ENCODE peak calls at places on chromosomes 6 and 20, in seven cellular contexts. D is colonic mucosa, U is A549, O is NT2/D1, B is heart left ventricle, Y is aorta, W is OCI-LY7. E is an unnamed sample. For H3K9me3, the result is how much of the 10 kb centered on the place peaks cover.

GRCh38 chr6:108809211-108809610 is 39.0 kb upstream of the ARMC2 start:
- DNase-seq in D (no peak), U (no peak), O (no peak), B (no peak), Y (no peak), W (no peak), E (no peak)

GRCh38 chr6:161526794-161527193 is 252.9 kb upstream of the AGPAT4 start:
- DNase-seq in D (no peak), U (no peak), O (no peak), B (no peak), Y (no peak), W (no peak), E (no peak)

GRCh38 chr20:1130849-1131248 is 12.4 kb downstream of the PSMF1 start:
- DNase-seq in D (no peak), U (no peak), O (no peak), B (peak), Y (peak), W (no peak), E (no peak)

GRCh38 chr20:10906830-10907229 is 233.0 kb upstream of the JAG1 start:
- DNase-seq in D (no peak), U (no peak), O (no peak), B (no peak), Y (no peak), W (no peak), E (no peak)

GRCh38 chr20:38873050-38873581 is 53.1 kb upstream of the FAM83D start:
- DNase-seq in D (no peak), U (no peak), O (no peak), B (no peak), Y (no peak), W (peak), E (no peak)

GRCh38 chr20:39152126-39152525 is 190.0 kb downstream of the DHX35 start:
- DNase-seq in D (no peak), U (no peak), O (no peak), B (no peak), Y (no peak), W (no peak), E (no peak)

GRCh38 chr6:26187981-26188635 is 100.9 kb downstream of the HFE start:
- DNase-seq in D (peak), U (peak), O (no peak), B (no peak), Y (no peak), W (peak), E (peak)

GRCh38 chr6:40819182-40819834 is 219.7 kb downstream of the UNC5CL start:
- DNase-seq in D (no peak), U (no peak), O (no peak), B (peak), Y (no peak), W (no peak), E (no peak)

GRCh38 chr6:30463651-30464618 is 25.4 kb upstream of the HLA-E start:
- DNase-seq in D (no peak), U (no peak), O (no peak), B (peak), Y (peak), W (no peak), E (peak)

GRCh38 chr6:106849130-106849529 is 125.4 kb downstream of the CD24 start:
- DNase-seq in D (no peak), U (no peak), O (no peak), B (no peak), Y (no peak), W (no peak), E (peak)

GRCh38 chr6:35736982-35737412 is at the start of gene ARMC12:
- DNase-seq in D (no peak), U (no peak), O (no peak), B (no peak), Y (no peak), W (peak), E (no peak)

GRCh38 chr20:37449276-37449675 is 71.8 kb upstream of the NNAT start:
- DNase-seq in D (no peak), U (no peak), O (no peak), B (no peak), Y (no peak), W (no peak), E (no peak)

GRCh38 chr6:139027620-139028182 is 844 bp upstream of the ABRACL start:
- DNase-seq in D (peak), U (no peak), O (no peak), B (no peak), Y (no peak), W (no peak), E (peak)

GRCh38 chr20:5674176-5674660 is 76.0 kb upstream of the SHLD1 start:
- DNase-seq in D (no peak), U (no peak), O (no peak), B (no peak), Y (no peak), W (peak), E (no peak)

GRCh38 chr20:10247440-10247839 is 28.8 kb downstream of the SNAP25 start:
- DNase-seq in D (no peak), U (no peak), O (no peak), B (no peak), Y (no peak), W (no peak), E (no peak)

GRCh38 chr20:380763-381580 is 412 bp downstream of the TRIB3 start:
- DNase-seq in D (peak), U (peak), O (peak), B (peak), Y (peak), W (peak), E (peak)

GRCh38 chr6:151847064-151847463 is 39.6 kb downstream of the ESR1 start:
- DNase-seq in D (no peak), U (peak), O (peak), B (no peak), Y (no peak), W (peak), E (peak)

GRCh38 chr20:9185511-9185910 is 116.6 kb downstream of the PLCB4 start:
- DNase-seq in D (no peak), U (peak), O (no peak), B (no peak), Y (no peak), W (no peak), E (no peak)

GRCh38 chr6:85416766-85417165 is 33.1 kb upstream of the NT5E start:
- DNase-seq in D (no peak), U (no peak), O (no peak), B (no peak), Y (no peak), W (no peak), E (no peak)

GRCh38 chr6:122286512-122286911 is 112.9 kb upstream of the HSF2 start:
- DNase-seq in D (no peak), U (no peak), O (no peak), B (no peak), Y (no peak), W (no peak), E (no peak)

GRCh38 chr6:23073851-23074250 is 504.5 kb downstream of the HDGFL1 start:
- DNase-seq in D (no peak), U (no peak), O (no peak), B (no peak), Y (no peak), W (no peak), E (no peak)

GRCh38 chr6:147017153-147017552 is 187.1 kb upstream of the STXBP5 start:
- DNase-seq in D (no peak), U (no peak), O (no peak), B (no peak), Y (no peak), W (no peak), E (no peak)

GRCh38 chr20:37630161-37630560 is 63.7 kb upstream of the CTNNBL1 start:
- DNase-seq in D (no peak), U (no peak), O (no peak), B (no peak), Y (no peak), W (no peak), E (peak)

GRCh38 chr6:105424177-105424783 is 21.4 kb upstream of the PREP start:
- DNase-seq in D (peak), U (peak), O (peak), B (no peak), Y (no peak), W (peak), E (peak)

GRCh38 chr6:28597924-28598323 is 72.2 kb downstream of the GPX5 start:
- DNase-seq in D (no peak), U (peak), O (no peak), B (no peak), Y (no peak), W (no peak), E (no peak)

GRCh38 chr20:36120241-36120640 is 34.3 kb upstream of the EPB41L1 start:
- DNase-seq in D (no peak), U (no peak), O (no peak), B (no peak), Y (no peak), W (no peak), E (no peak)

GRCh38 chr6:56385981-56386593 is 138.7 kb upstream of the COL21A1 start:
- DNase-seq in D (no peak), U (no peak), O (no peak), B (no peak), Y (no peak), W (no peak), E (no peak)

GRCh38 chr20:57408131-57408530 is 16.9 kb downstream of the RBM38 start:
- DNase-seq in D (no peak), U (no peak), O (no peak), B (peak), Y (no peak), W (no peak), E (no peak)

GRCh38 chr6:143368426-143368825 is 82.1 kb downstream of the ADAT2 start:
- DNase-seq in D (no peak), U (peak), O (no peak), B (no peak), Y (no peak), W (no peak), E (peak)

GRCh38 chr6:90284236-90284744 is 12.4 kb downstream of the BACH2 start:
- DNase-seq in D (no peak), U (peak), O (no peak), B (no peak), Y (no peak), W (no peak), E (no peak)

DNA sequence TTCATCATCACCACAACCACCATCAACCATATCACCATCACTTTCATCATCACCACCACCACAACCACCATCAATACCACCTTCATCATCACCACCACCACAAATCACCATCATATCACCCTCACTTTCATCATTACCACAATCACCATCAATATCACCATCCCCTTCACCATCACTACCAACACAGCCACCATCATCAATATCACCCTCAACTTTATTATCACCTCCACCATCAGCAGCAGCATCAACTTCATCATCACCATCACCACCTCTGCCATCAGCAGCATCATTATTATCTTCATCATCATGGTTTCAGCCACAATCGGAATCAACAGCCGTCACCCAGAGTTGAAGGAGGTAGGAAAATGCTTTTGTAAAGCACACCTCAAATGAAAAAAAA is 225.7 kb upstream of the SULF2 start:
- DNase-seq in D (no peak), U (no peak), O (no peak), B (no peak), Y (no peak), W (no peak), E (no peak)
- H3K9me3 ChIP-seq in D (under half), U (under half), O (under half), B (under half), Y (under half), W (half or more), E (under half)

GRCh38 chr20:14518648-14519047 is 181.2 kb upstream of the FLRT3 start:
- DNase-seq in D (no peak), U (no peak), O (no peak), B (no peak), Y (no peak), W (no peak), E (no peak)
- H3K4me3 ChIP-seq in D (no peak), U (no peak), O (no peak), B (no peak), Y (no peak), W (no peak), E (no peak)

GRCh38 chr20:49859807-49860206 is 47.2 kb downstream of the SLC9A8 start:
- DNase-seq in D (no peak), U (no peak), O (no peak), B (no peak), Y (no peak), W (no peak), E (no peak)

GRCh38 chr20:49866051-49866450 is 49.3 kb downstream of the SPATA2 start:
- DNase-seq in D (no peak), U (no peak), O (no peak), B (no peak), Y (no peak), W (no peak), E (no peak)

GRCh38 chr20:49865559-49865958 is 49.8 kb downstream of the SPATA2 start:
- DNase-seq in D (no peak), U (no peak), O (no peak), B (no peak), Y (no peak), W (no peak), E (no peak)

GRCh38 chr20:49862607-49863200 is 50.1 kb downstream of the SLC9A8 start:
- DNase-seq in D (no peak), U (no peak), O (no peak), B (no peak), Y (no peak), W (no peak), E (no peak)

GRCh38 chr20:49863666-49864065 is 51.0 kb downstream of the SLC9A8 start:
- DNase-seq in D (no peak), U (no peak), O (no peak), B (no peak), Y (no peak), W (no peak), E (no peak)
- H3K9me3 ChIP-seq in D (under half), U (under half), O (under half), B (under half), Y (under half), W (under half), E (under half)

GRCh38 chr6:52046456-52046855 is 41.0 kb downstream of the PKHD1 start:
- DNase-seq in D (no peak), U (no peak), O (no peak), B (no peak), Y (no peak), W (no peak), E (no peak)

GRCh38 chr6:52049252-52050050 is 38.0 kb downstream of the PKHD1 start:
- DNase-seq in D (no peak), U (peak), O (peak), B (no peak), Y (no peak), W (peak), E (peak)

GRCh38 chr6:52050051-52050405 is 37.4 kb downstream of the PKHD1 start:
- DNase-seq in D (no peak), U (no peak), O (no peak), B (no peak), Y (peak), W (no peak), E (no peak)

GRCh38 chr6:52042141-52042885 is 45.1 kb downstream of the PKHD1 start:
- DNase-seq in D (no peak), U (no peak), O (no peak), B (no peak), Y (no peak), W (no peak), E (no peak)

GRCh38 chr6:52045033-52045432 is 42.4 kb downstream of the PKHD1 start:
- DNase-seq in D (no peak), U (no peak), O (no peak), B (no peak), Y (no peak), W (no peak), E (no peak)
- H3K4me3 ChIP-seq in D (no peak), U (no peak), O (no peak), B (no peak), Y (no peak), W (no peak), E (no peak)